ENCODE peak calls at places on chromosomes 3 and 15, in nine cellular contexts. Y is right atrium auricular region; Z is mesendoderm; R is A549; U is IMR-90; G is CD8-positive, alpha-beta memory T cell; E is lower lobe of right lung; M is keratinocyte; K is fibroblast of lung. C is an unnamed sample.

GRCh38 chr3:116148881-116149530 is 296.3 kb downstream of the LSAMP start:
- DNase-seq in Z (peak; percentile 13), R (no peak), E (no peak), G (no peak), U (peak; percentile 63), Y (no peak), K (peak; percentile 74), M (no peak), C (no peak)

GRCh38 chr3:30319713-30320112 is 286.7 kb upstream of the TGFBR2 start:
- DNase-seq in M (no peak), U (peak; percentile 57), G (peak; percentile 54), Y (peak; percentile 68), R (peak; percentile 71), K (peak; percentile 39), Z (peak; percentile 73), E (no peak), C (no peak)

GRCh38 chr15:81296673-81297072 is 27.3 kb downstream of the STARD5 start:
- DNase-seq in E (peak; percentile 82), U (no peak), M (no peak), K (no peak), R (no peak), Y (no peak), G (peak; percentile 83), Z (peak; percentile 54), C (no peak)

GRCh38 chr3:16828815-16829214 is 55.9 kb upstream of the PLCL2 start:
- DNase-seq in M (no peak), E (peak; percentile 46), R (peak; percentile 58), G (peak; percentile 34), U (peak; percentile 26), Z (peak; percentile 75), K (peak; percentile 35), Y (no peak), C (no peak)

GRCh38 chr3:119810018-119810435 is 28.1 kb downstream of the NR1I2 start:
- DNase-seq in M (no peak), E (peak; percentile 65), U (peak; percentile 18), K (peak; percentile 39), G (peak; percentile 40), Z (no peak), Y (no peak), R (no peak), C (no peak)

GRCh38 chr15:63072809-63073277 is 30.3 kb downstream of the TPM1 start:
- DNase-seq in E (no peak), M (no peak), K (peak; percentile 44), Z (no peak), G (no peak), Y (no peak), R (peak; percentile 48), U (no peak), C (no peak)

GRCh38 chr3:38334142-38334541 is 12.4 kb upstream of the XYLB start:
- DNase-seq in K (no peak), R (no peak), Z (no peak), G (no peak), U (no peak), M (no peak), E (no peak), Y (no peak), C (no peak)

GRCh38 chr15:62601779-62602540 is 436.9 kb upstream of the C2CD4B start:
- DNase-seq in Y (no peak), G (no peak), U (peak; percentile 43), M (no peak), E (no peak), Z (no peak), K (no peak), R (peak; percentile 38), C (no peak)

GRCh38 chr3:56980798-56981390 is 79.6 kb upstream of the SPATA12 start:
- DNase-seq in U (peak; percentile 99), Z (peak; percentile 42), G (no peak), Y (peak; percentile 91), E (no peak), M (peak; percentile 87), K (peak; percentile 99), R (peak; percentile 72), C (no peak)

GRCh38 chr15:55230051-55230670 is 33.4 kb upstream of the RSL24D1 start:
- DNase-seq in K (peak; percentile 76), Z (no peak), G (no peak), R (no peak), E (no peak), Y (no peak), M (no peak), U (peak; percentile 32), C (no peak)

GRCh38 chr15:55846108-55846707 is 103.3 kb upstream of the PRTG start:
- DNase-seq in M (peak; percentile 65), K (peak; percentile 67), G (peak; percentile 41), E (no peak), Z (peak; percentile 90), R (peak; percentile 85), U (peak; percentile 88), Y (no peak), C (no peak)

GRCh38 chr3:174951498-174951897 is 92.4 kb downstream of the NAALADL2 start:
- DNase-seq in G (no peak), U (no peak), Z (no peak), Y (no peak), R (no peak), M (no peak), K (peak; percentile 12), E (no peak), C (no peak)

GRCh38 chr3:55128201-55128870 is 200.5 kb upstream of the LRTM1 start:
- DNase-seq in R (no peak), Z (peak; percentile 18), U (peak; percentile 28), G (no peak), Y (no peak), E (no peak), K (peak; percentile 84), M (no peak), C (no peak)

GRCh38 chr15:79311901-79312553 is 1.1 kb downstream of the TMED3 start:
- DNase-seq in U (no peak), E (no peak), M (no peak), K (peak; percentile 4), G (no peak), Z (no peak), Y (no peak), R (no peak), C (no peak)

GRCh38 chr3:21054064-21054463 is 696.9 kb downstream of the ZNF385D start:
- DNase-seq in R (no peak), Y (no peak), U (no peak), M (no peak), Z (no peak), K (no peak), G (no peak), E (no peak), C (no peak)

GRCh38 chr3:117898722-117899121 is 1135.9 kb downstream of the IGSF11 start:
- DNase-seq in R (peak; percentile 52), Y (no peak), G (no peak), Z (peak; percentile 65), E (no peak), M (no peak), U (no peak), K (no peak), C (no peak)

DNA sequence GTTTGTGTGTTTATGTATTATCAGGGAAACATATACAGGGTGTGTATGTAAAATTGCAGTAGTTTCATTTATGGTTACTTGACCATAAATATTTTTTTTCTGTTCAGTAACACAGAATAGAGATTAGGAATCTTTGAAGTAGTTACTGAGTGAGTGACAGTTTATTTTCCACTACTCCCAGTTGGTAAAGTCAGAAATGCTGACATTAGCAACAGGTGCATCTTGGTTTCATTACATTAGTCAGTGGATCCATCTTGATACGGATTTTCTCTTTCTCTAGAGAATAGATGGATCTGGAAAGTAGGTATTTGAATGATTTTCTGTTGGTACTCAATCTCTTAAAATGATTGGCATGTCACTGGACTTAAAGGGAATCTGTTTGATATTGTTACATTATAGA is 6.0 kb downstream of the UBE2E2 start:
- DNase-seq in M (no peak), Z (no peak), K (no peak), E (no peak), G (no peak), Y (no peak), U (no peak), R (no peak), C (no peak)
- H3K4me1 ChIP-seq in M (peaks cover 6% of the 10 kb centered on the region), Z (peaks cover 2% of the 10 kb centered on the region), K (peaks cover 2% of the 10 kb centered on the region), E (peaks cover 9% of the 10 kb centered on the region), G (peaks cover 6% of the 10 kb centered on the region), Y (no peaks in the 10 kb centered on the region), U (no peaks in the 10 kb centered on the region), R (peaks cover 18% of the 10 kb centered on the region), C (peaks cover 38% of the 10 kb centered on the region)

DNA sequence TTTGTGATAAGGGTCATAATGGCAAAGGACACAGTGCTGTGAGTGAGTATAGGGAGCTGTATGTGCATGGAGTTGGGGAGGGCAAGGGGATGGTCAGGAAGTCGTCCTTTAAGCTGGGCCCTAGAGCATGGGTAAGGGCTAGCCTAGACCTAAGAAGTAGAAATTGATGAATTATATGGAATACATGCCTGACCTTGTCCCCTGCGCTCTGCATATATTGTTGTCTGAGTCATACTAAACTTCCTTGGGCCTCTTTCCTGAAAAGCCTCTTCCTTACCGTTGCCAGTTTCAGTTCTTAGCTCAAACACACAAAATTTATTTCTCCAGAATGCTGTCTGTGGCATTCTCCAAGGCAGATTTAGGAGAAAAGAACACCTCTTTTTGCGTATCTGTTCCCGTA is 4.6 kb downstream of the SNRK start:
- DNase-seq in Y (no peak), E (no peak), R (no peak), U (peak; percentile 42), Z (no peak), M (no peak), G (no peak), K (no peak), C (no peak)
- H3K4me3 ChIP-seq in Y (no peak overlapping the region), E (peak overlapping the region; percentile 70), R (no peak overlapping the region), U (no peak overlapping the region), Z (no peak overlapping the region), M (no peak overlapping the region), G (peak overlapping the region; percentile 94), K (no peak overlapping the region), C (peak overlapping the region; percentile 80)

GRCh38 chr3:172070269-172070668 is 30.9 kb downstream of the FNDC3B start:
- DNase-seq in Z (no peak), Y (no peak), K (no peak), R (no peak), E (no peak), G (no peak), U (no peak), M (no peak), C (no peak)

GRCh38 chr3:172070799-172071198 is 31.4 kb downstream of the FNDC3B start:
- DNase-seq in M (no peak), Y (no peak), K (no peak), R (no peak), Z (no peak), E (no peak), G (no peak), U (no peak), C (no peak)

GRCh38 chr3:172067837-172068440 is 28.6 kb downstream of the FNDC3B start:
- DNase-seq in M (no peak), K (no peak), Y (no peak), Z (no peak), U (no peak), E (no peak), R (no peak), G (no peak), C (no peak)

GRCh38 chr3:172069473-172069872 is 30.1 kb downstream of the FNDC3B start:
- DNase-seq in G (no peak), E (no peak), K (no peak), U (no peak), R (no peak), M (no peak), Y (no peak), Z (no peak), C (no peak)

GRCh38 chr3:172068977-172069376 is 29.6 kb downstream of the FNDC3B start:
- DNase-seq in U (no peak), G (no peak), M (no peak), Z (no peak), R (no peak), Y (no peak), K (no peak), E (no peak), C (no peak)
- H3K4me1 ChIP-seq in U (peaks cover 21% of the 10 kb centered on the region), G (peaks cover 20% of the 10 kb centered on the region), M (no peaks in the 10 kb centered on the region), Z (peaks cover 18% of the 10 kb centered on the region), R (peaks cover 97% of the 10 kb centered on the region), Y (no peaks in the 10 kb centered on the region), K (peaks cover 15% of the 10 kb centered on the region), E (peaks cover 78% of the 10 kb centered on the region), C (peaks cover 85% of the 10 kb centered on the region)

GRCh38 chr3:156678216-156678615 is 3.8 kb downstream of the TIPARP start:
- DNase-seq in Z (no peak), E (no peak), U (no peak), G (no peak), R (no peak), M (no peak), K (no peak), Y (no peak), C (no peak)
- H3K4me3 ChIP-seq in Z (no peak overlapping the region), E (no peak overlapping the region), U (no peak overlapping the region), G (no peak overlapping the region), R (no peak overlapping the region), M (no peak overlapping the region), K (no peak overlapping the region), Y (no peak overlapping the region), C (no peak overlapping the region)